ENCODE peak calls at places on chromosomes 2 and 18, in five cellular contexts. G, X, H, P and K are unnamed samples.

GRCh38 chr18:59621027-59621426 is 76.2 kb downstream of the CCBE1 start:
- DNase-seq in P (no peak), H (no peak), X (no peak), G (no peak), K (no peak)

GRCh38 chr2:46565364-46565763 is 86.0 kb downstream of the TMEM247 start:
- DNase-seq in P (no peak), X (no peak), G (no peak), H (no peak), K (no peak)

GRCh38 chr18:71040161-71040560 is 751.3 kb downstream of the SOCS6 start:
- DNase-seq in X (no peak), P (no peak), G (no peak), H (no peak), K (no peak)

GRCh38 chr2:110149330-110150220 is 34.0 kb upstream of the MALL start:
- DNase-seq in P (no peak), X (no peak), G (no peak), H (no peak), K (peak; percentile 89)

GRCh38 chr2:133581027-133581760 is 12.9 kb upstream of the NCKAP5 start:
- DNase-seq in X (no peak), P (no peak), G (no peak), H (no peak), K (no peak)

GRCh38 chr2:121189011-121189410 is 96.0 kb downstream of the TFCP2L1 start:
- DNase-seq in G (no peak), P (no peak), H (no peak), X (no peak), K (no peak)

GRCh38 chr2:44918095-44918775 is 23.3 kb upstream of the SIX3 start:
- DNase-seq in P (no peak), X (no peak), H (no peak), G (no peak), K (peak; percentile 40)

GRCh38 chr18:22015156-22015555 is 154.2 kb upstream of the GATA6 start:
- DNase-seq in H (no peak), X (no peak), P (no peak), G (no peak), K (no peak)

GRCh38 chr18:46731316-46731715 is 25.5 kb downstream of the ST8SIA5 start:
- DNase-seq in H (no peak), G (no peak), X (no peak), P (no peak), K (no peak)